ENCODE peak calls at places on chromosomes 16 and 17, in seven cellular contexts. Q is amygdala, C is RWPE1, G is Ammon's horn, U is kidney epithelial cell, R is HS-27A, X is H9. T is an unnamed sample.

GRCh38 chr17:1487939-1488825 is 4.3 kb downstream of the MYO1C start:
- DNase-seq in R (no peak), Q (peak; percentile 17), X (peak; percentile 84), G (peak; percentile 87), U (no peak), C (peak; percentile 82), T (peak; percentile 63)

GRCh38 chr16:81521141-81521626 is 76.6 kb downstream of the CMIP start:
- DNase-seq in C (no peak), U (no peak), X (no peak), Q (no peak), R (no peak), G (peak; percentile 87), T (peak; percentile 39)

GRCh38 chr17:32746698-32747097 is 130.2 kb downstream of the MYO1D start:
- DNase-seq in R (no peak), U (no peak), X (no peak), Q (no peak), C (peak; percentile 3), G (no peak), T (no peak)

GRCh38 chr16:12095275-12096161 is 119.0 kb downstream of the SNX29 start:
- DNase-seq in U (no peak), X (peak; percentile 56), G (peak; percentile 66), C (peak; percentile 45), R (peak; percentile 12), Q (peak; percentile 35), T (peak; percentile 54)

GRCh38 chr17:47791025-47791424 is 30.6 kb downstream of the OSBPL7 start:
- DNase-seq in R (no peak), G (no peak), Q (no peak), C (no peak), U (no peak), X (no peak), T (no peak)

GRCh38 chr16:17372383-17372782 is 98.4 kb downstream of the XYLT1 start:
- DNase-seq in R (no peak), G (no peak), Q (no peak), X (no peak), U (no peak), C (no peak), T (no peak)

GRCh38 chr17:58310511-58311428 is 17.8 kb downstream of the TSPOAP1 start:
- DNase-seq in X (no peak), C (no peak), G (no peak), R (no peak), Q (no peak), U (no peak), T (no peak)

GRCh38 chr17:7977039-7977438 is 25.4 kb upstream of the GUCY2D start:
- DNase-seq in U (no peak), C (no peak), Q (no peak), G (no peak), R (no peak), X (no peak), T (no peak)

GRCh38 chr16:25291580-25291979 is 33.9 kb upstream of the ZKSCAN2 start:
- DNase-seq in X (no peak), U (no peak), Q (no peak), R (no peak), G (no peak), C (no peak), T (no peak)

GRCh38 chr17:57653279-57653678 is 91.8 kb downstream of the CCDC182 start:
- DNase-seq in C (no peak), R (no peak), Q (no peak), G (no peak), U (no peak), X (no peak), T (no peak)

GRCh38 chr16:49422896-49423295 is 49.3 kb downstream of the C16orf78 start:
- DNase-seq in U (no peak), G (no peak), Q (no peak), X (no peak), C (no peak), R (no peak), T (no peak)

GRCh38 chr17:77100009-77100408 is 40.8 kb upstream of the SEC14L1 start:
- DNase-seq in U (no peak), G (peak; percentile 84), Q (no peak), C (no peak), R (no peak), X (no peak), T (no peak)

GRCh38 chr16:82756283-82756599 is 129.5 kb downstream of the CDH13 start:
- DNase-seq in Q (no peak), X (no peak), G (no peak), R (peak; percentile 39), U (no peak), C (no peak), T (no peak)